ENCODE peak calls at places on chromosomes 7 and 10, in ten cellular contexts. One of them, this sample, is unnamed. For H3K36me3, the result is how much of the 10 kb centered on the place peaks cover.

GRCh38 chr10:133050376-133050775 is 37.3 kb upstream of the ADGRA1 start:
- DNase-seq in neuronal stem cell: no peak
- DNase-seq in lung: no peak
- DNase-seq in Panc1: no peak
- DNase-seq in right atrium auricular region: no peak
- DNase-seq in aorta: no peak
- DNase-seq in fibroblast of lung: no peak
- DNase-seq in transverse colon: no peak
- DNase-seq in brain microvascular endothelial cell: no peak
- DNase-seq in bronchial epithelial cell: no peak
- DNase-seq in this sample: no peak

GRCh38 chr10:49512121-49512809 is 26.7 kb downstream of the ERCC6 start:
- DNase-seq in neuronal stem cell: no peak
- DNase-seq in lung: no peak
- DNase-seq in Panc1: peak
- DNase-seq in right atrium auricular region: no peak
- DNase-seq in aorta: no peak
- DNase-seq in fibroblast of lung: peak
- DNase-seq in transverse colon: no peak
- DNase-seq in brain microvascular endothelial cell: no peak
- DNase-seq in bronchial epithelial cell: peak
- DNase-seq in this sample: peak

GRCh38 chr7:4699897-4700296 is 17.8 kb downstream of the FOXK1 start:
- DNase-seq in neuronal stem cell: no peak
- DNase-seq in lung: no peak
- DNase-seq in Panc1: no peak
- DNase-seq in right atrium auricular region: no peak
- DNase-seq in aorta: no peak
- DNase-seq in fibroblast of lung: no peak
- DNase-seq in transverse colon: no peak
- DNase-seq in brain microvascular endothelial cell: no peak
- DNase-seq in bronchial epithelial cell: no peak
- DNase-seq in this sample: no peak

GRCh38 chr7:130897515-130898419 is 163.8 kb upstream of the KLF14 start:
- DNase-seq in neuronal stem cell: no peak
- DNase-seq in lung: no peak
- DNase-seq in Panc1: no peak
- DNase-seq in right atrium auricular region: peak
- DNase-seq in aorta: no peak
- DNase-seq in fibroblast of lung: no peak
- DNase-seq in transverse colon: no peak
- DNase-seq in brain microvascular endothelial cell: no peak
- DNase-seq in bronchial epithelial cell: no peak
- DNase-seq in this sample: no peak

GRCh38 chr7:132168239-132168638 is 408.0 kb downstream of the PLXNA4 start:
- DNase-seq in neuronal stem cell: no peak
- DNase-seq in lung: no peak
- DNase-seq in Panc1: no peak
- DNase-seq in right atrium auricular region: no peak
- DNase-seq in aorta: no peak
- DNase-seq in fibroblast of lung: no peak
- DNase-seq in transverse colon: no peak
- DNase-seq in brain microvascular endothelial cell: no peak
- DNase-seq in bronchial epithelial cell: no peak
- DNase-seq in this sample: no peak

GRCh38 chr10:35219906-35220890 is 93.6 kb downstream of the CREM start:
- DNase-seq in neuronal stem cell: no peak
- DNase-seq in lung: no peak
- DNase-seq in Panc1: no peak
- DNase-seq in right atrium auricular region: no peak
- DNase-seq in aorta: no peak
- DNase-seq in fibroblast of lung: no peak
- DNase-seq in transverse colon: no peak
- DNase-seq in brain microvascular endothelial cell: no peak
- DNase-seq in bronchial epithelial cell: no peak
- DNase-seq in this sample: no peak

GRCh38 chr7:156640949-156641485 is 443 bp downstream of the RNF32 start:
- DNase-seq in neuronal stem cell: no peak
- DNase-seq in lung: peak
- DNase-seq in Panc1: no peak
- DNase-seq in right atrium auricular region: no peak
- DNase-seq in aorta: no peak
- DNase-seq in fibroblast of lung: no peak
- DNase-seq in transverse colon: peak
- DNase-seq in brain microvascular endothelial cell: peak
- DNase-seq in bronchial epithelial cell: peak
- DNase-seq in this sample: peak

GRCh38 chr7:150994838-150995510 is 4.2 kb downstream of the NOS3 start:
- DNase-seq in neuronal stem cell: no peak
- DNase-seq in lung: no peak
- DNase-seq in Panc1: no peak
- DNase-seq in right atrium auricular region: no peak
- DNase-seq in aorta: no peak
- DNase-seq in fibroblast of lung: no peak
- DNase-seq in transverse colon: no peak
- DNase-seq in brain microvascular endothelial cell: no peak
- DNase-seq in bronchial epithelial cell: no peak
- DNase-seq in this sample: no peak

GRCh38 chr7:32253245-32253644 is 183.0 kb upstream of the PDE1C start:
- DNase-seq in neuronal stem cell: no peak
- DNase-seq in lung: no peak
- DNase-seq in Panc1: no peak
- DNase-seq in right atrium auricular region: no peak
- DNase-seq in aorta: no peak
- DNase-seq in fibroblast of lung: no peak
- DNase-seq in transverse colon: no peak
- DNase-seq in brain microvascular endothelial cell: no peak
- DNase-seq in bronchial epithelial cell: no peak
- DNase-seq in this sample: no peak

GRCh38 chr7:122306320-122307227 is 2.0 kb upstream of the FEZF1 start:
- DNase-seq in neuronal stem cell: peak
- DNase-seq in lung: no peak
- DNase-seq in Panc1: no peak
- DNase-seq in right atrium auricular region: no peak
- DNase-seq in aorta: no peak
- DNase-seq in fibroblast of lung: no peak
- DNase-seq in transverse colon: no peak
- DNase-seq in brain microvascular endothelial cell: no peak
- DNase-seq in bronchial epithelial cell: no peak
- DNase-seq in this sample: no peak

DNA sequence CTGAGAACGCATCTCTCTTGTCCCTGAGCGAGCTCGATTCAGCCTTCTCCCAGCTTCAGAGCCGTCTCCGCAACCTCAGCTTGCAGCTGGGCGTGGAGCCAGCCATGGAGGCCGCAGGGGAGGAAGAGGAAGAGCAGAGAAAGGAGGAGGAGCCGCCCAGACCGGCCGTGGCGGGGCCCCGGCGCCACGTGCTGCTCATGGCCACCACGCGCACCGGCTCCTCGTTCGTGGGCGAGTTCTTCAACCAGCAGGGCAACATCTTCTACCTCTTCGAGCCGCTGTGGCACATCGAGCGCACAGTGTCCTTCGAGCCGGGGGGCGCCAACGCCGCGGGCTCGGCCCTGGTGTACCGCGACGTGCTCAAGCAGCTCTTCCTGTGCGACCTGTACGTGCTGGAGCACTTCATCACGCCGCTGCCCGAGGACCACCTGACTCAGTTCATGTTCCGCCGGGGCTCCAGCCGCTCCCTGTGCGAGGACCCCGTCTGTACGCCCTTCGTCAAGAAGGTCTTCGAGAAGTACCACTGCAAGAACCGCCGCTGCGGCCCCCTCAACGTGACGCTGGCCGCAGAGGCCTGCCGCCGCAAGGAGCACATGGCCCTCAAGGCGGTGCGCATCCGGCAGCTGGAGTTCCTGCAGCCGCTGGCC is 43.2 kb downstream of the CHST3 start:
- DNase-seq in neuronal stem cell: no peak
- DNase-seq in lung: no peak
- DNase-seq in Panc1: no peak
- DNase-seq in right atrium auricular region: no peak
- DNase-seq in aorta: no peak
- DNase-seq in fibroblast of lung: no peak
- DNase-seq in transverse colon: no peak
- DNase-seq in brain microvascular endothelial cell: no peak
- DNase-seq in bronchial epithelial cell: no peak
- DNase-seq in this sample: no peak
- H3K36me3 ChIP-seq in neuronal stem cell: under half
- H3K36me3 ChIP-seq in lung: under half
- H3K36me3 ChIP-seq in Panc1: under half
- H3K36me3 ChIP-seq in right atrium auricular region: under half
- H3K36me3 ChIP-seq in aorta: under half
- H3K36me3 ChIP-seq in fibroblast of lung: under half
- H3K36me3 ChIP-seq in transverse colon: under half
- H3K36me3 ChIP-seq in brain microvascular endothelial cell: under half
- H3K36me3 ChIP-seq in bronchial epithelial cell: under half
- H3K36me3 ChIP-seq in this sample: under half

GRCh38 chr7:109745677-109746410 is 1176.2 kb downstream of the DNAJB9 start:
- DNase-seq in neuronal stem cell: no peak
- DNase-seq in lung: no peak
- DNase-seq in Panc1: no peak
- DNase-seq in right atrium auricular region: no peak
- DNase-seq in aorta: no peak
- DNase-seq in fibroblast of lung: no peak
- DNase-seq in transverse colon: no peak
- DNase-seq in brain microvascular endothelial cell: no peak
- DNase-seq in bronchial epithelial cell: no peak
- DNase-seq in this sample: no peak
- H3K36me3 ChIP-seq in neuronal stem cell: under half
- H3K36me3 ChIP-seq in lung: under half
- H3K36me3 ChIP-seq in Panc1: under half
- H3K36me3 ChIP-seq in right atrium auricular region: under half
- H3K36me3 ChIP-seq in aorta: under half
- H3K36me3 ChIP-seq in fibroblast of lung: under half
- H3K36me3 ChIP-seq in transverse colon: under half
- H3K36me3 ChIP-seq in brain microvascular endothelial cell: under half
- H3K36me3 ChIP-seq in bronchial epithelial cell: under half
- H3K36me3 ChIP-seq in this sample: under half

DNA sequence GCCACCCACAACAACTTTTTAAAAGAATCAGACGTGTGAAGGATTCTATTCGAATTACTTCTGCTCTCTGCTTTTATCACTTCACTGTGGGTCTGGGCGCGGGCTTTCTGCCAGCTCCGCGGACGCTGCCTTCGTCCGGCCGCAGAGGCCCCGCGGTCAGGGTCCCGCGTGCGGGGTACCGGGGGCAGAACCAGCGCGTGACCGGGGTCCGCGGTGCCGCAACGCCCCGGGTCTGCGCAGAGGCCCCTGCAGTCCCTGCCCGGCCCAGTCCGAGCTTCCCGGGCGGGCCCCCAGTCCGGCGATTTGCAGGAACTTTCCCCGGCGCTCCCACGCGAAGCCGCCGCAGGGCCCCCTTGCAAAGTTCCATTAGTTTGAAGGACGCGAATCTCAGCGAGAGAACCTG is 461 bp upstream of the HTRA1 start:
- DNase-seq in neuronal stem cell: no peak
- DNase-seq in lung: no peak
- DNase-seq in Panc1: no peak
- DNase-seq in right atrium auricular region: no peak
- DNase-seq in aorta: peak
- DNase-seq in fibroblast of lung: no peak
- DNase-seq in transverse colon: no peak
- DNase-seq in brain microvascular endothelial cell: no peak
- DNase-seq in bronchial epithelial cell: no peak
- DNase-seq in this sample: no peak
- H3K36me3 ChIP-seq in neuronal stem cell: under half
- H3K36me3 ChIP-seq in lung: under half
- H3K36me3 ChIP-seq in Panc1: under half
- H3K36me3 ChIP-seq in right atrium auricular region: under half
- H3K36me3 ChIP-seq in aorta: under half
- H3K36me3 ChIP-seq in fibroblast of lung: under half
- H3K36me3 ChIP-seq in transverse colon: under half
- H3K36me3 ChIP-seq in brain microvascular endothelial cell: under half
- H3K36me3 ChIP-seq in bronchial epithelial cell: under half
- H3K36me3 ChIP-seq in this sample: under half

DNA sequence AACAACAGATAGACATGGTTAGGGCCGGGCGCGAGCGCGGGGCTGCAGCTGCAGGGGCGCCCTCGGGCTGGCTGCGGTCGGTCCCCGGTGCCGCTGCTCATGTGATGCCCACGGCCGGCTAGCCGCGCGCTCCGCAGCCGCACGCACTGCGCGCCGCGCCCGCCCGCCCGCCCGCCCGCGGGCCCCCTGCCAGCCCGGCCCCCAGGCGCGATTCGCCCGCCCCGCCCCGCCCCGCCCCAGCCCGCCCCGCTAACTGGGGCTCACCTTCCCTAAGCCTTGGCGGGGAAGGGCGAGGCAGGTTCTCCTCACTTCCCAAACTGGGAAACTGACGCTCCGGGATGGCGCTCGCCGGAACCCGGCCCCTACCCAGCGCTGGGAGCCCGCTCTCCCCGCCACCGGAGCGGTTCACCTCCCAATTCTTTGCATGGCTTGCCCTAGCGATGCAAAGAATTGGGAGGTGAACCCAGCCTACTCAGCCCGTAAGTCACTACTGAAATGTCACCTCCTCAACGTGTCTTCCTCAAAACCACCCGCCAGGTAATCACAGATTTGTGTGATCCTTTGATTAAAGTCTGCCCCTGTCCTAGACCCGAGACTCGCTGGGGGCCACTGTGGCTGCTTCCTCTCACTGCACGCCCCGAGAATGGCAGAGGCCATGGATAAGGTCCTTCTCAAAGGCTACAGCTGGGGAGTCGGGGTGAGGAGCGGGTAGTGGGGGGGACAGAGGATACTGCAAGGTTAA is 162.1 kb downstream of the SH3PXD2A start:
- DNase-seq in neuronal stem cell: no peak
- DNase-seq in lung: no peak
- DNase-seq in Panc1: no peak
- DNase-seq in right atrium auricular region: no peak
- DNase-seq in aorta: no peak
- DNase-seq in fibroblast of lung: no peak
- DNase-seq in transverse colon: peak
- DNase-seq in brain microvascular endothelial cell: no peak
- DNase-seq in bronchial epithelial cell: no peak
- DNase-seq in this sample: no peak
- H3K36me3 ChIP-seq in neuronal stem cell: under half
- H3K36me3 ChIP-seq in lung: under half
- H3K36me3 ChIP-seq in Panc1: under half
- H3K36me3 ChIP-seq in right atrium auricular region: under half
- H3K36me3 ChIP-seq in aorta: under half
- H3K36me3 ChIP-seq in fibroblast of lung: under half
- H3K36me3 ChIP-seq in transverse colon: under half
- H3K36me3 ChIP-seq in brain microvascular endothelial cell: under half
- H3K36me3 ChIP-seq in bronchial epithelial cell: under half
- H3K36me3 ChIP-seq in this sample: under half

This sample was measured in prostate gland.